ENCODE peak calls at places on chromosome 1, in seven cellular contexts. G, A, W, H, F, N and J are unnamed samples.

GRCh38 chr1:184296466-184297243 is 90.2 kb upstream of the C1orf21 start:
- DNase-seq in W (no peak), N (peak), A (peak), H (peak), F (peak), G (peak), J (peak)

GRCh38 chr1:51203121-51203873 is 32.8 kb upstream of the RNF11 start:
- DNase-seq in W (no peak), H (no peak), F (no peak), N (no peak), G (no peak), A (no peak), J (no peak)

GRCh38 chr1:19000065-19000464 is 43.6 kb upstream of the IFFO2 start:
- DNase-seq in W (no peak), H (no peak), F (no peak), A (no peak), N (no peak), G (no peak), J (no peak)

GRCh38 chr1:6001992-6002576 is 9.9 kb upstream of the NPHP4 start:
- DNase-seq in W (no peak), G (no peak), F (no peak), A (no peak), H (peak), N (peak), J (no peak)

GRCh38 chr1:175221548-175222175 is 29.1 kb upstream of the KIAA0040 start:
- DNase-seq in H (peak), A (no peak), N (no peak), F (no peak), W (peak), G (peak), J (peak)

GRCh38 chr1:221961532-221962292 is 219.8 kb upstream of the DUSP10 start:
- DNase-seq in W (peak), A (peak), F (no peak), G (no peak), N (no peak), H (peak), J (no peak)

GRCh38 chr1:240385985-240386978 is 225.7 kb downstream of the GREM2 start:
- DNase-seq in A (peak), H (peak), W (no peak), F (peak), G (no peak), N (no peak), J (no peak)

GRCh38 chr1:64864018-64864945 is 102.1 kb downstream of the JAK1 start:
- DNase-seq in N (peak), W (peak), F (no peak), H (peak), G (peak), A (no peak), J (no peak)

GRCh38 chr1:205237526-205238484 is 10.1 kb downstream of the TMCC2 start:
- DNase-seq in G (no peak), H (no peak), N (no peak), A (no peak), F (no peak), W (peak), J (no peak)

GRCh38 chr1:38444311-38444710 is 397.7 kb upstream of the POU3F1 start:
- DNase-seq in A (no peak), H (no peak), G (no peak), F (peak), N (no peak), W (no peak), J (no peak)

GRCh38 chr1:115337633-115338456 is at the start of gene NGF:
- DNase-seq in N (peak), G (peak), H (no peak), A (no peak), F (no peak), W (no peak), J (no peak)

GRCh38 chr1:33710989-33711388 is 152.9 kb upstream of the HMGB4 start:
- DNase-seq in W (no peak), N (no peak), H (no peak), G (no peak), A (no peak), F (peak), J (no peak)

GRCh38 chr1:247103777-247104591 is at the start of gene ZNF669:
- DNase-seq in H (peak), G (peak), F (peak), N (peak), W (peak), A (peak), J (peak)
- TF ChIP-seq CTCF in H (no peak), G (no peak), F (no peak), N (no peak), W (no peak), A (no peak), J (no peak)

GRCh38 chr1:177959793-177960515 is 9.9 kb downstream of the SEC16B start:
- DNase-seq in G (no peak), F (peak), W (no peak), N (no peak), A (no peak), H (peak), J (no peak)
- TF ChIP-seq CTCF in G (peak), F (peak), W (no peak), N (no peak), A (peak), H (peak), J (peak)

DNA sequence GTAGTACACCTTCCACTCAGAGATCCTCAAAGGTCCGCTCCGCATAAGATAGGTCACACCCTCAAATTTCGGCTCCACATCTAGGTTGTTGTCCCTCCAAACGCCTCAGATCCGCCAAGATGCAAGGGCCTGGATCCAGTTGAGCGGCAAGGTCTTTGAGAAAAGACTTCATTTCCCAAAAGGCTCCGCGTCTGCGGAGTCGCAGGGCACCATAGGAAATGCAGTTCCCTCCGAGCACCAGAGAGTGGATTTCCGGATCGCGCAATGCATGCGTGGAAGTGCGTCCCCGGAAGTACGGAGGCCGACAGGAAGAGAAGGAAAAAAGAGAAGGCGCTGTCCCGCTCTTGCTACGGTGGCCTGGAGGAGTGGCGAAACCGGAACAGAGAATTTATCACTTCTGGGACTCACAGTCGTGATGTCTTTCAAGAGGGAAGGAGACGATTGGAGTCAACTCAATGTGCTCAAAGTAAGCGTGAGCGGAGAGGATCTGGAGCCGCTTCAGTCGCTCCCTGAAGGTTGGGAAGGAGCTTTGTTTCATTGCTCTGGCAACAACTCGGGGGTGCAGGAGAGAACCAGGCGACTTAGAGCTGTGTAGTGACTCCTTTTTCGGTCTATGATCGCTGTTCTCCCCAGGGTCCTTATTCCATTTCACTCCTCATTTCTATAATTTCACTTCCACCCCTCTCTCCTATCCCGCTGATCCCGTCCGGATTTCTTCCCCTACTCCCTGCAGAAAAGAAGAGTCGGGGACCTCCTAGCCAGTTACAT is at the start of the genes LYSMD1 and SCNM1:
- DNase-seq in N (peak), G (peak), H (peak), F (peak), W (peak), A (peak), J (peak)
- TF ChIP-seq CTCF in N (no peak), G (no peak), H (no peak), F (peak), W (peak), A (no peak), J (no peak)

GRCh38 chr1:25590096-25590824 is 26.3 kb upstream of the MAN1C1 start:
- DNase-seq in H (no peak), A (no peak), G (peak), W (no peak), F (no peak), N (no peak), J (no peak)
- TF ChIP-seq CTCF in H (no peak), A (peak), G (peak), W (no peak), F (no peak), N (no peak), J (no peak)

GRCh38 chr1:165537351-165538107 is 6.3 kb upstream of the LRRC52 start:
- DNase-seq in A (no peak), W (no peak), G (no peak), F (no peak), H (no peak), N (no peak), J (no peak)

GRCh38 chr1:165531021-165531420 is 12.8 kb upstream of the LRRC52 start:
- DNase-seq in H (no peak), A (no peak), F (no peak), N (no peak), G (peak), W (no peak), J (no peak)

GRCh38 chr1:165536016-165536415 is 7.8 kb upstream of the LRRC52 start:
- DNase-seq in A (no peak), F (no peak), N (no peak), W (no peak), H (no peak), G (no peak), J (no peak)

GRCh38 chr1:165532053-165532452 is 11.7 kb upstream of the LRRC52 start:
- DNase-seq in W (no peak), F (no peak), A (no peak), H (no peak), N (no peak), G (no peak), J (no peak)

GRCh38 chr1:165533254-165533653 is 10.5 kb upstream of the LRRC52 start:
- DNase-seq in G (no peak), A (no peak), W (no peak), N (no peak), H (no peak), F (no peak), J (no peak)
- TF ChIP-seq CTCF in G (no peak), A (no peak), W (no peak), N (no peak), H (no peak), F (no peak), J (no peak)

GRCh38 chr1:41892211-41892840 is 26.4 kb downstream of the HIVEP3 start:
- DNase-seq in N (no peak), F (no peak), G (no peak), W (no peak), H (no peak), A (no peak), J (no peak)

GRCh38 chr1:41890841-41891311 is 27.8 kb downstream of the HIVEP3 start:
- DNase-seq in G (peak), A (no peak), H (no peak), W (no peak), N (no peak), F (no peak), J (no peak)

GRCh38 chr1:41889506-41890414 is 29.0 kb downstream of the HIVEP3 start:
- DNase-seq in H (no peak), A (no peak), W (no peak), F (no peak), N (no peak), G (no peak), J (no peak)

GRCh38 chr1:41888756-41889155 is 30.0 kb downstream of the HIVEP3 start:
- DNase-seq in G (no peak), A (no peak), W (no peak), N (no peak), F (no peak), H (no peak), J (no peak)

GRCh38 chr1:41891403-41891896 is 27.3 kb downstream of the HIVEP3 start:
- DNase-seq in W (peak), G (no peak), N (no peak), H (peak), F (no peak), A (no peak), J (no peak)
- TF ChIP-seq CTCF in W (peak), G (no peak), N (no peak), H (peak), F (no peak), A (no peak), J (no peak)

GRCh38 chr1:32392358-32392757 is 1.9 kb downstream of the BSDC1 start:
- DNase-seq in A (no peak), W (no peak), H (no peak), G (no peak), F (no peak), N (no peak), J (no peak)

GRCh38 chr1:32394890-32395415 is 712 bp upstream of the BSDC1 start:
- DNase-seq in G (no peak), N (no peak), F (no peak), A (no peak), W (no peak), H (no peak), J (no peak)

GRCh38 chr1:32393136-32393535 is 1.1 kb downstream of the BSDC1 start:
- DNase-seq in G (no peak), N (no peak), A (no peak), F (no peak), H (no peak), W (no peak), J (no peak)

GRCh38 chr1:32393832-32394140 is 455 bp downstream of the BSDC1 start:
- DNase-seq in W (peak), N (no peak), H (peak), G (no peak), F (no peak), A (no peak), J (peak)

DNA sequence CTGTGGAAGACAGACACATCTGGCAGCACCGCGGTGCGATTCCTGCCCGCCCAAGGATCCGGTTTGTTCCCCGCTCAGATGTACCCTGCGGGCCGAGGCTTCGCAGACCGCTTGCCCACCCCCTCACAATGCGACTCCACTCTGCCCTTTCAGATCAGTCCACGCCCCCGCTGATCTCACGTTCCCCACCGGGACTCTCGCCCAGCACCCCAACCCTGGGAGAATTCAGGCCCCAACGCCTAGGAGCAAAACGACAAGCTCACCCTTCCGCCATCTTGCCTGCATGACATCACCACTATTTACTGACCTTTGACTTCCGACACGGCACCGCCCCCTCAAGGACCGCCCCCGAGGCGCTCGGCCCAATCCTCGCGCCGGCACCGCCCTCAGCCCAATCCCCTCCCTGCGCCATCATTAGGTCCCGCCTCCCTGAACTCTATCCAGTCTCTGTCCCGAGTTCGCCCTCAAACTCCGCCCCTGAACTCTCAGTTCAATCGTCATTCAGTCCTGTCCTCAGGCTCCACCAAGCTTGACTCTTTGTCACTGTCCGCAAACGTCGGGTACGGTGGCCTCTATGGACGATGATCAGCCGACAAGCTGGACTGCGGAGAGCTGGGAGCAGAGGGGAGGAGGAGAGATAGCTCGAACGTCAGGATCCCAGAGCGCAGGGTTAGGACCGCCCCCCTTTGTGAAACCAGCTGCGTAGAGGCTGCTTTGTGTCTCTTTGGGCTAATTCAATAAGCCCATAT is at the start of gene BSDC1:
- DNase-seq in G (peak), A (peak), W (peak), H (peak), F (peak), N (peak), J (peak)
- TF ChIP-seq CTCF in G (no peak), A (no peak), W (peak), H (no peak), F (no peak), N (no peak), J (no peak)

GRCh38 chr1:2529776-2530500 is at the start of gene HES5:
- DNase-seq in W (no peak), G (peak), N (no peak), A (no peak), H (no peak), F (no peak), J (no peak)

GRCh38 chr1:2528611-2528965 is 1.5 kb downstream of the HES5 start:
- DNase-seq in F (no peak), H (no peak), W (no peak), N (no peak), A (no peak), G (no peak), J (no peak)

GRCh38 chr1:2530501-2531361 is 668 bp upstream of the HES5 start:
- DNase-seq in F (no peak), H (no peak), N (no peak), W (no peak), G (peak), A (no peak), J (no peak)

GRCh38 chr1:2528016-2528415 is 1.6 kb upstream of the PANK4 start:
- DNase-seq in F (no peak), N (no peak), G (peak), W (no peak), H (no peak), A (no peak), J (no peak)

GRCh38 chr1:2528966-2529750 is 905 bp downstream of the HES5 start:
- DNase-seq in H (no peak), N (no peak), G (no peak), W (peak), F (no peak), A (no peak), J (no peak)
- TF ChIP-seq CTCF in H (no peak), N (no peak), G (peak), W (peak), F (no peak), A (no peak), J (no peak)

GRCh38 chr1:233375653-233376052 is 48.1 kb downstream of the MAP3K21 start:
- DNase-seq in F (no peak), G (no peak), A (no peak), W (no peak), N (no peak), H (no peak), J (no peak)

GRCh38 chr1:233379869-233380438 is 52.4 kb downstream of the MAP3K21 start:
- DNase-seq in N (no peak), G (no peak), F (no peak), W (no peak), H (no peak), A (no peak), J (no peak)

GRCh38 chr1:233373226-233373625 is 45.7 kb downstream of the MAP3K21 start:
- DNase-seq in A (no peak), N (no peak), H (no peak), F (no peak), W (no peak), G (no peak), J (no peak)

GRCh38 chr1:233372218-233373125 is 44.9 kb downstream of the MAP3K21 start:
- DNase-seq in W (no peak), N (no peak), F (no peak), G (no peak), A (no peak), H (no peak), J (no peak)

DNA sequence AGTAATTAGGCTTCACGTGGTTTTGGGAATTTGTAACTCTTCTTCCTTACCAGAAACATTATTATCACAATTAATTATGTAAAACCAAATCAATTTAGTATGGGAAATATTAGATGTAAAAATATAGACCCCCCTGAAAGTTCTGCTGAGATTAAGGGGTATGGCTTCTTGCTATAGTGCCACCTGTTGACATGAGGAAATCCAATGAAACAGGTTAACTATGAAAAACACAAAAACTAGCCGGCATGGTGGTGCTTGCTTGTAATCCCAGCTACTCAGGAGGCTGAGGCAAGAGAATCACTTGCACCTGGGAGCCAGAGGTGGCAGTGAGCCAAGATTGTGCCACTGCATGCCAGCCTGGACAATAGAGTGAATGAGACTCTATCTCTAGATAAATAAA is 49.2 kb downstream of the MAP3K21 start:
- DNase-seq in G (no peak), W (no peak), F (no peak), N (no peak), A (no peak), H (peak), J (no peak)
- TF ChIP-seq CTCF in G (no peak), W (peak), F (no peak), N (no peak), A (no peak), H (peak), J (no peak)